ENCODE peak calls at places on chromosomes 3 and 15, in eight cellular contexts. N is GM23248, Z is mesenchymal stem cell, G is MM.1S, U is neural progenitor cell, O is mammary epithelial cell, P is IMR-90, D is colonic mucosa. I is an unnamed sample.

GRCh38 chr3:186949281-186949982 is 19.1 kb downstream of the ST6GAL1 start:
- DNase-seq in N (peak; percentile 58), Z (no peak), G (no peak), U (no peak), O (peak; percentile 73), P (peak; percentile 50), D (no peak), I (no peak)

GRCh38 chr3:52345521-52346110 is 29.5 kb downstream of the DNAH1 start:
- DNase-seq in N (peak; percentile 64), Z (no peak), G (no peak), U (no peak), O (no peak), P (peak; percentile 21), D (no peak), I (peak; percentile 41)

GRCh38 chr3:167776144-167776685 is 40.7 kb downstream of the SERPINI1 start:
- DNase-seq in N (no peak), Z (no peak), G (no peak), U (no peak), O (no peak), P (no peak), D (no peak), I (no peak)

GRCh38 chr15:34855893-34856292 is 60.5 kb upstream of the ACTC1 start:
- DNase-seq in N (peak; percentile 85), Z (no peak), G (no peak), U (no peak), O (peak; percentile 61), P (peak; percentile 24), D (no peak), I (no peak)

GRCh38 chr3:194592798-194593752 is 40.1 kb downstream of the TMEM44 start:
- DNase-seq in N (peak; percentile 99), Z (peak; percentile 99), G (peak; percentile 20), U (no peak), O (peak; percentile 96), P (peak; percentile 100), D (no peak), I (no peak)

GRCh38 chr3:15280853-15281532 is 51.4 kb downstream of the SH3BP5 start:
- DNase-seq in N (no peak), Z (no peak), G (no peak), U (no peak), O (no peak), P (no peak), D (peak; percentile 42), I (no peak)

GRCh38 chr3:148707596-148708386 is 10.1 kb downstream of the AGTR1 start:
- DNase-seq in N (peak; percentile 12), Z (peak; percentile 28), G (no peak), U (no peak), O (no peak), P (peak; percentile 25), D (no peak), I (no peak)

GRCh38 chr3:135918600-135918999 is 46.9 kb upstream of the PPP2R3A start:
- DNase-seq in N (peak; percentile 71), Z (peak; percentile 50), G (no peak), U (peak; percentile 26), O (peak; percentile 31), P (peak; percentile 67), D (no peak), I (no peak)

GRCh38 chr3:117660941-117661635 is 951.5 kb downstream of the TUSC7 start:
- DNase-seq in N (peak; percentile 55), Z (no peak), G (no peak), U (peak; percentile 13), O (no peak), P (peak; percentile 80), D (no peak), I (no peak)

GRCh38 chr3:124272611-124273151 is 280.8 kb upstream of the ROPN1 start:
- DNase-seq in N (no peak), Z (no peak), G (no peak), U (no peak), O (no peak), P (peak; percentile 13), D (no peak), I (peak; percentile 83)

GRCh38 chr15:29376580-29376979 is 107.0 kb upstream of the NSMCE3 start:
- DNase-seq in N (no peak), Z (no peak), G (no peak), U (peak; percentile 22), O (no peak), P (no peak), D (no peak), I (no peak)

DNA sequence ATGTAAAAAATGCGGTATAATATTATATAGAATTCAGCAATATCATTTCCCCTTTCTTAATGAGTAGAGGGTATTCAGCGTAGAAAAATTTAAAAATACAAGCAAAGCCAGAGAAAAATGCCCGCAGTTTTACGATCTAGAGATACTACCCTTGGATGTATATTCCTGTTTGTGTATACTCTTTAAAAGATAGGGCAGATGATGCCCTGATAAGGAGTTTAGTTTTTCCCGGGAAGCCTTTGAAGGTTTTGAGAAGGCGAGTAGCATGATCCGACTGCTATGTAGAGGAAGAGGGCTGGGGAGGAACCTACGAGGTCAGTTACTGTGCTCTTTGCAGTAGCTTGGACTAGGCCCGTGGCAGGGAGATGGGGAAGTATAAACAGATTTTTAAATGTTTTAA is 1.2 kb downstream of the YEATS2 start:
- DNase-seq in N (peak; percentile 59), Z (peak; percentile 38), G (peak; percentile 43), U (peak; percentile 36), O (no peak), P (peak; percentile 33), D (peak; percentile 38), I (no peak)
- H3K9ac ChIP-seq in N (peak overlapping the region; percentile 93), Z (peak overlapping the region; percentile 96), G (peak overlapping the region; percentile 80), U (peak overlapping the region; percentile 85), O (peak overlapping the region; percentile 77), P (peak overlapping the region; percentile 98), D (peak overlapping the region; percentile 7), I (peak overlapping the region; percentile 53)

GRCh38 chr15:71080705-71081104 is 34.6 kb upstream of the THSD4 start:
- DNase-seq in N (peak; percentile 96), Z (peak; percentile 73), G (no peak), U (no peak), O (peak; percentile 85), P (peak; percentile 96), D (no peak), I (no peak)

GRCh38 chr15:71082803-71083202 is 32.5 kb upstream of the THSD4 start:
- DNase-seq in N (peak; percentile 39), Z (no peak), G (no peak), U (no peak), O (no peak), P (no peak), D (no peak), I (peak; percentile 82)

GRCh38 chr15:71079208-71080044 is 35.8 kb upstream of the THSD4 start:
- DNase-seq in N (peak; percentile 96), Z (no peak), G (no peak), U (no peak), O (peak; percentile 89), P (peak; percentile 90), D (peak; percentile 77), I (no peak)

GRCh38 chr15:71080166-71080565 is 35.1 kb upstream of the THSD4 start:
- DNase-seq in N (peak; percentile 78), Z (no peak), G (no peak), U (no peak), O (peak; percentile 55), P (no peak), D (no peak), I (no peak)

DNA sequence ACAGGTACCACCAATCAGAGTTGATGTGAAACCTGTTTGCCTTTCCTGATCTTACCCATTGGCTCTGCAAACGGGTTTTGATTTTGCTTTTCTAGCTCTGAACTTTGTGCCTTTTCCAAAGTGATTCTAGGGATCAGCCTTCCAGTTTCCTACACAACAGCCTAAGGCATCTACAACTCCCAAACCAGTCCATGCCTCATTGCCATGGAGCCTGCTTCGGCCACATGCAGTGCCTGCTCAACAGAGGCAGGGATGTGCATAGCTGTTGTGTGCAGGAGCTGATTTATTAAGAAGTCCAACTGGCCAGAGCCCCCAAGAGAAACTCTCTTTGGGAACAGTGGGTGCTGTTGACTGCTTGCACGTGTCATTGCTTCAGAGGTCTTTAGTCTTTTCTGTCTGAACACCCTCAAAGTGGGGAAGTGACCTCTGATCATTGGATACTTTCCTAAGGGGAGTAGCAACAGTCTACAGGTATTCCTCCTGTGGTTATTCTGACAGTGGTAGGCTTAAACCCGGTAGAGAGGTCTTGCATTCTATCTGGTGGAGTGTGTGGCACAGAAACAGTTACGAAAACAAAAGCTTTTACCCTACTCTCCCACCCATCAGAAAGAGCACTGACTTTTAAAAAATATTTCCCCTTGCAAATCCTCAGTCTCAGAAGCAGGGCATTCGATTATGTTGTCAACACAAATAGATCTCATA is 36.6 kb upstream of the THSD4 start:
- DNase-seq in N (no peak), Z (no peak), G (no peak), U (no peak), O (no peak), P (no peak), D (peak; percentile 42), I (no peak)
- H3K27ac ChIP-seq in N (peak overlapping the region; percentile 100), Z (no peak overlapping the region), G (no peak overlapping the region), U (no peak overlapping the region), O (peak overlapping the region; percentile 81), P (no peak overlapping the region), D (peak overlapping the region; percentile 70), I (no peak overlapping the region)

GRCh38 chr15:27673766-27674445 is 425.2 kb downstream of the OCA2 start:
- DNase-seq in N (no peak), Z (no peak), G (no peak), U (no peak), O (no peak), P (no peak), D (no peak), I (no peak)
- H3K9me3 ChIP-seq in N (no peaks in the 10 kb centered on the region), Z (no peaks in the 10 kb centered on the region), G (no peaks in the 10 kb centered on the region), U (no peaks in the 10 kb centered on the region), O (peaks cover 54% of the 10 kb centered on the region), P (peaks cover 37% of the 10 kb centered on the region), D (no peaks in the 10 kb centered on the region), I (no peaks in the 10 kb centered on the region)

GRCh38 chr3:55458398-55458797 is 28.7 kb downstream of the WNT5A start:
- DNase-seq in N (peak; percentile 69), Z (peak; percentile 34), G (no peak), U (no peak), O (no peak), P (no peak), D (no peak), I (no peak)

GRCh38 chr3:55455915-55456314 is 31.2 kb downstream of the WNT5A start:
- DNase-seq in N (no peak), Z (no peak), G (no peak), U (no peak), O (no peak), P (no peak), D (no peak), I (no peak)

GRCh38 chr3:55452886-55453285 is 34.2 kb downstream of the WNT5A start:
- DNase-seq in N (no peak), Z (no peak), G (no peak), U (no peak), O (no peak), P (no peak), D (no peak), I (no peak)

GRCh38 chr3:55454611-55455010 is 32.5 kb downstream of the WNT5A start:
- DNase-seq in N (peak; percentile 36), Z (no peak), G (no peak), U (no peak), O (no peak), P (peak; percentile 61), D (no peak), I (no peak)

DNA sequence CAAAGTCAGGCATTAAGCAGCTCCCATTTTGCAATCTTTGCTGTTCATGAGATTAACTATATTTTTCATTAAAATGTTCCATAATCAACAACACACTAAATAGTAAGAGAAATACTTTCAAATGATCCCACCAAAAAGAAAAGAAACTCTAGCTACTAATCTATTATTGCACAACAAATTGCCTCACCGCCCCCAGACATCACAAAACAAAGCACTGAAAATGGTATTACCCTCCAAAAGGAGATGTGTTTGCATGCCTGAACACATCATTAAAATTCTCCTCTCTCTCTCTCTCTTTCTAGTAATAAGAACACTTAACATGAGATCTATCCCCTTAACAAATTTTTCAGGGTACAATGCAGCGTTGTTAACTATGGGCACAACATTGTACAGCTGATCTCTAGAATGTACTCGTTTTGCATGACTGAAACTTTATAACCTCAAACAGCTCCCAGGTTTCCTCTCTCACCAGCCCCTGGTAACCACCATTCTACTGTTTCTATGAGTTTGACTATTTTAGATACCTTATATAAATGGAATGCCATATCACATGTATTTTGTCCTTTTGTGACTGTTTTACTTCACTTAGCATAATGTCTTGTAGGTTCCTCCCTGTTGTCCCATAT is 33.1 kb downstream of the WNT5A start:
- DNase-seq in N (peak; percentile 46), Z (no peak), G (peak; percentile 44), U (no peak), O (no peak), P (no peak), D (no peak), I (no peak)
- H3K9ac ChIP-seq in N (no peak overlapping the region), Z (no peak overlapping the region), G (no peak overlapping the region), U (no peak overlapping the region), O (no peak overlapping the region), P (no peak overlapping the region), D (no peak overlapping the region), I (no peak overlapping the region)